ENCODE peak calls at places on chromosomes 4 and X, in nine cellular contexts. R, I, X, L, D, Y, Q, K and V are unnamed samples.

GRCh38 chr4:25030283-25031076 is at the start of gene LGI2:
- DNase-seq in D (peak), Q (peak), R (no peak), Y (no peak), X (peak), L (no peak), I (no peak), K (no peak), V (no peak)

GRCh38 chr4:155973639-155974475 is 20.2 kb upstream of the CTSO start:
- DNase-seq in D (no peak), L (no peak), K (peak), Q (no peak), R (no peak), Y (peak), I (no peak), X (no peak), V (no peak)

GRCh38 chr4:150348079-150348478 is 233.9 kb upstream of the MAB21L2 start:
- DNase-seq in Q (no peak), X (no peak), L (no peak), K (peak), I (no peak), R (no peak), D (no peak), Y (peak), V (no peak)

GRCh38 chrX:72131317-72132294 is at the start of gene RTL5:
- DNase-seq in D (peak), X (peak), L (no peak), R (peak), I (peak), Y (peak), Q (peak), K (peak), V (peak)

GRCh38 chrX:97461763-97462162 is 578.1 kb downstream of the RPA4 start:
- DNase-seq in K (no peak), L (no peak), D (no peak), X (no peak), I (no peak), Y (no peak), R (no peak), Q (no peak), V (no peak)

GRCh38 chr4:24857996-24858395 is 54.8 kb downstream of the CCDC149 start:
- DNase-seq in Q (no peak), K (peak), I (no peak), X (no peak), L (no peak), R (peak), Y (no peak), D (no peak), V (no peak)

GRCh38 chr4:185265942-185266341 is 56.5 kb downstream of the SNX25 start:
- DNase-seq in K (peak), Y (no peak), L (no peak), Q (no peak), R (no peak), I (no peak), X (no peak), D (no peak), V (no peak)

GRCh38 chrX:40694833-40695232 is 40.5 kb downstream of the MED14 start:
- DNase-seq in L (no peak), I (no peak), X (no peak), Y (no peak), D (no peak), R (no peak), Q (no peak), K (no peak), V (no peak)

GRCh38 chrX:14003028-14003427 is 26.7 kb downstream of the GEMIN8 start:
- DNase-seq in I (no peak), D (no peak), Q (no peak), R (no peak), X (no peak), L (no peak), Y (no peak), K (no peak), V (no peak)

GRCh38 chr4:160235771-160236170 is 1132.9 kb downstream of the RAPGEF2 start:
- DNase-seq in X (no peak), D (no peak), R (no peak), Q (no peak), Y (no peak), K (no peak), L (no peak), I (no peak), V (no peak)

GRCh38 chr4:176885224-176885623 is 92.5 kb upstream of the VEGFC start:
- DNase-seq in L (no peak), K (no peak), X (no peak), I (no peak), R (no peak), D (no peak), Y (no peak), Q (no peak), V (no peak)

GRCh38 chr4:25095756-25096552 is 64.3 kb downstream of the SEPSECS start:
- DNase-seq in R (no peak), Q (no peak), L (no peak), K (peak), X (peak), Y (no peak), D (no peak), I (no peak), V (no peak)

GRCh38 chrX:86133761-86134160 is 14.5 kb upstream of the DACH2 start:
- DNase-seq in D (no peak), I (no peak), R (no peak), Y (no peak), X (no peak), L (no peak), Q (no peak), K (peak), V (no peak)

GRCh38 chr4:147723316-147723715 is 8.6 kb upstream of the ARHGAP10 start:
- DNase-seq in K (peak), R (no peak), X (no peak), Y (no peak), Q (no peak), D (no peak), L (no peak), I (no peak), V (no peak)

GRCh38 chr4:125735107-125735506 is 420.4 kb downstream of the FAT4 start:
- DNase-seq in Y (peak), L (no peak), X (no peak), Q (no peak), I (peak), D (no peak), R (peak), K (peak), V (no peak)

GRCh38 chrX:120726294-120726693 is 96.4 kb upstream of the C1GALT1C1 start:
- DNase-seq in L (no peak), X (no peak), R (no peak), D (peak), K (no peak), Y (no peak), Q (no peak), I (no peak), V (no peak)

GRCh38 chr4:139933541-139933940 is 220.4 kb downstream of the MAML3 start:
- DNase-seq in Y (no peak), Q (no peak), L (no peak), D (no peak), R (no peak), I (no peak), K (no peak), X (no peak), V (no peak)

GRCh38 chr4:173735055-173735454 is 205.0 kb upstream of the HAND2 start:
- DNase-seq in D (no peak), K (peak), R (no peak), L (no peak), Q (no peak), Y (no peak), X (no peak), I (no peak), V (no peak)

GRCh38 chrX:38192007-38192625 is 28.6 kb downstream of the SRPX start:
- DNase-seq in I (no peak), R (no peak), K (peak), D (no peak), Q (no peak), Y (no peak), X (no peak), L (no peak), V (no peak)

GRCh38 chrX:30607155-30607554 is 29.6 kb upstream of the TASL start:
- DNase-seq in Q (no peak), D (no peak), R (no peak), I (no peak), L (no peak), K (no peak), Y (no peak), X (no peak), V (no peak)

GRCh38 chr4:61401771-61402170 is 201.6 kb downstream of the ADGRL3 start:
- DNase-seq in R (no peak), Y (no peak), L (no peak), Q (no peak), X (no peak), D (no peak), I (no peak), K (no peak), V (no peak)

GRCh38 chr4:40180356-40180755 is 16.5 kb upstream of the RHOH start:
- DNase-seq in X (no peak), Q (no peak), D (no peak), I (no peak), R (peak), L (no peak), K (peak), Y (no peak), V (no peak)

GRCh38 chr4:182688081-182688480 is 229.1 kb downstream of the DCTD start:
- DNase-seq in Y (no peak), L (no peak), R (no peak), K (no peak), D (no peak), Q (no peak), X (peak), I (no peak), V (no peak)

GRCh38 chr4:68748181-68748981 is 67.4 kb upstream of the UGT2B10 start:
- DNase-seq in Y (peak), K (no peak), Q (no peak), R (no peak), X (no peak), D (no peak), L (no peak), I (no peak), V (no peak)

GRCh38 chr4:6769138-6769983 is 13.2 kb upstream of the KIAA0232 start:
- DNase-seq in Q (no peak), D (no peak), K (no peak), X (no peak), L (no peak), I (no peak), Y (no peak), R (no peak), V (no peak)

GRCh38 chr4:184356366-184356765 is 118.0 kb downstream of the IRF2 start:
- DNase-seq in Q (no peak), L (no peak), D (no peak), X (no peak), R (no peak), K (no peak), Y (no peak), I (no peak), V (no peak)